ENCODE peak calls at places on chromosomes 1 and 21, in six cellular contexts. L is CD8-positive, alpha-beta T cell; H is neural progenitor cell; V is tibial nerve; A is IMR-90; O is prostate gland. P is an unnamed sample. For H3K9me3 and H3K27me3, the result is how much of the 10 kb centered on the place peaks cover.

GRCh38 chr1:180912211-180912800 is 391 bp upstream of the KIAA1614 start:
- DNase-seq in L (no peak), H (peak), V (no peak), O (no peak), A (peak), P (no peak)

GRCh38 chr1:21586222-21586621 is 77.0 kb downstream of the ALPL start:
- DNase-seq in H (peak), O (no peak), L (no peak), A (no peak), V (no peak), P (no peak)

GRCh38 chr1:8374812-8375211 is 56.9 kb downstream of the SLC45A1 start:
- DNase-seq in V (no peak), L (no peak), O (no peak), H (peak), A (peak), P (no peak)

GRCh38 chr1:109466440-109467300 is at the start of gene SYPL2:
- DNase-seq in H (peak), A (peak), O (no peak), V (no peak), L (no peak), P (no peak)

GRCh38 chr1:173529106-173529505 is 52.0 kb downstream of the PRDX6 start:
- DNase-seq in A (no peak), L (no peak), V (no peak), H (no peak), O (no peak), P (no peak)

GRCh38 chr1:20787775-20788488 is 825 bp upstream of the HP1BP3 start:
- DNase-seq in H (peak), A (peak), O (no peak), L (no peak), V (no peak), P (no peak)

GRCh38 chr1:230127105-230128054 is 60.3 kb downstream of the GALNT2 start:
- DNase-seq in V (no peak), O (no peak), A (no peak), H (peak), L (no peak), P (peak)

GRCh38 chr1:42947965-42948732 is 10.5 kb downstream of the SLC2A1 start:
- DNase-seq in L (no peak), O (no peak), V (no peak), H (no peak), A (no peak), P (no peak)

GRCh38 chr1:58782308-58783089 is 1.3 kb downstream of the JUN start:
- DNase-seq in L (peak), V (peak), O (peak), A (peak), H (peak), P (peak)

GRCh38 chr1:159922499-159923202 is 2.7 kb downstream of the TAGLN2 start:
- DNase-seq in H (no peak), L (no peak), V (no peak), A (peak), O (no peak), P (no peak)

GRCh38 chr1:113057006-113057405 is 16.0 kb upstream of the LRIG2 start:
- DNase-seq in V (no peak), A (no peak), H (peak), L (no peak), O (peak), P (no peak)

GRCh38 chr1:81549588-81550127 is 251.1 kb upstream of the ADGRL2 start:
- DNase-seq in L (no peak), V (no peak), O (no peak), H (peak), A (peak), P (no peak)

GRCh38 chr1:247857069-247857985 is at the start of gene TRIM58:
- DNase-seq in V (no peak), A (no peak), O (no peak), H (no peak), L (no peak), P (no peak)

GRCh38 chr1:17441265-17441992 is 2.0 kb upstream of the RCC2 start:
- DNase-seq in O (peak), V (no peak), H (peak), A (peak), L (no peak), P (no peak)

GRCh38 chr1:76219589-76219914 is 145.0 kb downstream of the ST6GALNAC3 start:
- DNase-seq in V (no peak), O (no peak), A (no peak), H (no peak), L (no peak), P (no peak)

GRCh38 chr1:6144622-6145021 is 35.5 kb downstream of the CHD5 start:
- DNase-seq in H (peak), A (no peak), O (no peak), L (no peak), V (no peak), P (no peak)

GRCh38 chr1:150366416-150367296 is 2.7 kb downstream of the RPRD2 start:
- DNase-seq in H (no peak), A (peak), O (no peak), L (no peak), V (no peak), P (no peak)

GRCh38 chr1:16905856-16906702 is 10.3 kb downstream of the RNU1-2 start:
- DNase-seq in L (no peak), O (no peak), A (peak), V (no peak), H (no peak), P (no peak)

GRCh38 chr1:90723561-90724108 is 6.5 kb upstream of the BARHL2 start:
- DNase-seq in L (no peak), O (no peak), V (no peak), A (no peak), H (peak), P (no peak)

GRCh38 chr1:7529917-7530316 is 241.2 kb upstream of the VAMP3 start:
- DNase-seq in L (no peak), O (no peak), A (no peak), V (no peak), H (no peak), P (no peak)

GRCh38 chr1:162632234-162632666 is at the start of gene DDR2:
- DNase-seq in L (no peak), A (peak), H (no peak), V (peak), O (no peak), P (no peak)

GRCh38 chr1:88791192-88791591 is 100.2 kb downstream of the GTF2B start:
- DNase-seq in H (no peak), O (no peak), L (no peak), A (peak), V (no peak), P (no peak)

GRCh38 chr1:8396083-8396911 is 78.4 kb downstream of the SLC45A1 start:
- DNase-seq in H (peak), V (no peak), A (peak), L (no peak), O (no peak), P (no peak)

GRCh38 chr1:203367051-203367450 is 16.1 kb upstream of the FMOD start:
- DNase-seq in H (no peak), L (no peak), V (no peak), O (peak), A (no peak), P (no peak)

GRCh38 chr1:40036574-40036973 is 4.0 kb upstream of the CAP1 start:
- DNase-seq in A (peak), H (no peak), O (peak), L (no peak), V (no peak), P (no peak)

GRCh38 chr21:39537571-39537970 is 75.2 kb upstream of the B3GALT5 start:
- DNase-seq in L (no peak), A (no peak), O (no peak), V (no peak), H (no peak), P (no peak)
- H3K9me3 ChIP-seq in L (under half), A (under half), O (under half), V (under half), H (under half), P (under half)

GRCh38 chr1:154741747-154742495 is 128.2 kb downstream of the KCNN3 start:
- DNase-seq in A (no peak), V (no peak), O (no peak), L (no peak), H (peak), P (no peak)
- H3K27me3 ChIP-seq in A (under half), V (under half), O (under half), L (under half), H (under half), P (under half)

GRCh38 chr21:33063365-33063883 is 6.5 kb upstream of the OLIG1 start:
- DNase-seq in V (no peak), L (no peak), O (no peak), H (no peak), A (no peak), P (no peak)
- H3K9me3 ChIP-seq in V (under half), L (under half), O (under half), H (under half), A (under half), P (under half)

DNA sequence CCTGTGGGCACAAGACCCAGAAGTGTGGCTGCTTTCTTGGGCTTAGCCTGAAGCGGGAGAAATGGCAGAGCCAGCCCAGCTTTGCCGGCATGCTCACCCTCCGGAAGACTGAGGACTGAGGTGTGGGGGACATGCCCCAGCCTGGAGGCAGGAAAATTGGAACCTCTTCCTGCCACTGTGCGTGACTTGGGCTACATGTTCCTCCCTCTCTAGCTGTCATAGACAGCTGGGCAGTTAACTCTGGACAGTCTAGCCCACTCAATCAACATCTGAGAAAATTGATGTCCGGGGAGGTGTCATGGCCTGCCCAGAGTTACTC is 59.8 kb downstream of the UBE2T start:
- DNase-seq in V (no peak), A (no peak), O (no peak), H (no peak), L (no peak), P (no peak)
- H3K27me3 ChIP-seq in V (under half), A (under half), O (under half), H (under half), L (under half), P (under half)

DNA sequence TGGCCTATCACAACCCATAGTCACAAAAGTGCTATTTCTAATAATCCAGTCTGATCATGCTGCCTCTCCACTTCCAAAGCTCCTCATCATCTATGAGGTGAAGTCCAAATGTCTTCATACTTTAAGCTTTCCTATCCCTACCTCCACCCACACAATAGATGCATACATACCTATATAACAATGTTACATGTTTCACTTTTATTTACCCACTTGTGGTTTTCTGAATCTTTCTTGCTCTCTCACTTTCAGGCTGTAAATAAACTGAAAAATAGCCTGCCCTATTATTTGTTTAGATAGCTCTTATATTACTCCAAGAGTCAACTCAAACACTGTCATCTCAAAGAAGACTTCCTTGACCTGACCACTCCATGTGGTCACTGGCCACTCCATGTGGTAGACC is 406.8 kb upstream of the BEND5 start:
- DNase-seq in H (no peak), V (no peak), A (no peak), O (no peak), L (no peak), P (no peak)
- H3K9me3 ChIP-seq in H (under half), V (under half), A (under half), O (under half), L (under half), P (under half)

DNA sequence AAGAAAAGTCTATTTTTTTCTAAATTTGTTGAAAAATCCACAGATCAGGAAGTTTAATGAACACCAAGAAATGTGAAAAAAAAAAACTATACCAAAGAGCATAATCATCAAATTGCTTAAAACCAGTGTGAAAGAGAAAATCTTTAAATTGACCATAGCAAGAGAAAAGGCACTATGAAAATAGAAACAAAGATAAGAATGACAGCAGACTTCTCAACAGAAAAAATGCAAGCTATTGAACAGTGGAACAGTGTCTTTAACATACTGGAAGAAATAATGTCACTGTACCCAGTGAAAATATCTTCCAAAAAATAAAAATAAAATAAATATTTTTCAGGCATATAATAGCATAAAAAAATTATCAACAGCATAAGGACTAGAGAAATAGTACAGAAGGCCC is 243.0 kb upstream of the GJB5 start:
- DNase-seq in H (no peak), A (no peak), L (no peak), V (no peak), O (no peak), P (no peak)
- H3K27me3 ChIP-seq in H (under half), A (under half), L (under half), V (under half), O (under half), P (under half)